ENCODE peak calls at places on chromosome 21, in seven cellular contexts. One of them, this sample, is unnamed.

GRCh38 chr21:33132054-33132453 is 62.1 kb downstream of the OLIG1 start:
- DNase-seq in transverse colon: no peak
- DNase-seq in GM23338: no peak
- DNase-seq in SK-N-SH: no peak
- DNase-seq in stomach: no peak
- DNase-seq in suprapubic skin: no peak
- DNase-seq in endothelial cell of umbilical vein: no peak
- DNase-seq in this sample: no peak

GRCh38 chr21:36709868-36710728 is 11.2 kb downstream of the SIM2 start:
- DNase-seq in transverse colon: peak; percentile 4
- DNase-seq in suprapubic skin: no peak
- DNase-seq in SK-N-SH: no peak
- DNase-seq in stomach: peak; percentile 20
- DNase-seq in endothelial cell of umbilical vein: no peak
- DNase-seq in GM23338: peak; percentile 69
- DNase-seq in this sample: peak; percentile 56

GRCh38 chr21:34732388-34732821 is 63.6 kb downstream of the CLIC6 start:
- DNase-seq in endothelial cell of umbilical vein: no peak
- DNase-seq in stomach: no peak
- DNase-seq in suprapubic skin: no peak
- DNase-seq in transverse colon: no peak
- DNase-seq in GM23338: no peak
- DNase-seq in SK-N-SH: no peak
- DNase-seq in this sample: no peak

GRCh38 chr21:30831194-30831765 is 1.7 kb upstream of the KRTAP7-1 start:
- DNase-seq in suprapubic skin: no peak
- DNase-seq in transverse colon: no peak
- DNase-seq in stomach: no peak
- DNase-seq in SK-N-SH: peak; percentile 21
- DNase-seq in endothelial cell of umbilical vein: no peak
- DNase-seq in GM23338: peak; percentile 85
- DNase-seq in this sample: no peak

GRCh38 chr21:36654341-36654740 is 44.6 kb upstream of the SIM2 start:
- DNase-seq in transverse colon: no peak
- DNase-seq in endothelial cell of umbilical vein: no peak
- DNase-seq in SK-N-SH: no peak
- DNase-seq in suprapubic skin: no peak
- DNase-seq in GM23338: no peak
- DNase-seq in stomach: peak; percentile 59
- DNase-seq in this sample: no peak

GRCh38 chr21:44285547-44285992 is at the start of gene AIRE:
- DNase-seq in transverse colon: no peak
- DNase-seq in suprapubic skin: no peak
- DNase-seq in stomach: no peak
- DNase-seq in endothelial cell of umbilical vein: no peak
- DNase-seq in SK-N-SH: peak; percentile 64
- DNase-seq in GM23338: peak; percentile 59
- DNase-seq in this sample: peak; percentile 69

GRCh38 chr21:34635307-34635706 is 20.4 kb upstream of the RCAN1 start:
- DNase-seq in GM23338: peak; percentile 63
- DNase-seq in transverse colon: no peak
- DNase-seq in suprapubic skin: no peak
- DNase-seq in stomach: no peak
- DNase-seq in endothelial cell of umbilical vein: no peak
- DNase-seq in SK-N-SH: no peak
- DNase-seq in this sample: no peak

GRCh38 chr21:33259995-33260394 is 6.2 kb upstream of the IL10RB start:
- DNase-seq in endothelial cell of umbilical vein: no peak
- DNase-seq in stomach: no peak
- DNase-seq in transverse colon: peak; percentile 24
- DNase-seq in SK-N-SH: no peak
- DNase-seq in GM23338: no peak
- DNase-seq in suprapubic skin: no peak
- DNase-seq in this sample: no peak

GRCh38 chr21:46636181-46636512 is 673 bp downstream of the PRMT2 start:
- DNase-seq in SK-N-SH: no peak
- DNase-seq in GM23338: no peak
- DNase-seq in stomach: no peak
- DNase-seq in suprapubic skin: no peak
- DNase-seq in endothelial cell of umbilical vein: no peak
- DNase-seq in transverse colon: no peak
- DNase-seq in this sample: no peak

GRCh38 chr21:17802568-17802967 is 16.6 kb downstream of the C21orf91 start:
- DNase-seq in SK-N-SH: no peak
- DNase-seq in suprapubic skin: no peak
- DNase-seq in stomach: no peak
- DNase-seq in transverse colon: no peak
- DNase-seq in GM23338: no peak
- DNase-seq in endothelial cell of umbilical vein: no peak
- DNase-seq in this sample: no peak

GRCh38 chr21:40118527-40118926 is 251.3 kb downstream of the PCP4 start:
- DNase-seq in stomach: no peak
- DNase-seq in SK-N-SH: no peak
- DNase-seq in transverse colon: no peak
- DNase-seq in suprapubic skin: no peak
- DNase-seq in endothelial cell of umbilical vein: no peak
- DNase-seq in GM23338: peak; percentile 12
- DNase-seq in this sample: no peak

GRCh38 chr21:32979598-32980268 is 46.0 kb upstream of the OLIG2 start:
- DNase-seq in transverse colon: no peak
- DNase-seq in GM23338: no peak
- DNase-seq in stomach: no peak
- DNase-seq in suprapubic skin: no peak
- DNase-seq in endothelial cell of umbilical vein: no peak
- DNase-seq in SK-N-SH: no peak
- DNase-seq in this sample: no peak

DNA sequence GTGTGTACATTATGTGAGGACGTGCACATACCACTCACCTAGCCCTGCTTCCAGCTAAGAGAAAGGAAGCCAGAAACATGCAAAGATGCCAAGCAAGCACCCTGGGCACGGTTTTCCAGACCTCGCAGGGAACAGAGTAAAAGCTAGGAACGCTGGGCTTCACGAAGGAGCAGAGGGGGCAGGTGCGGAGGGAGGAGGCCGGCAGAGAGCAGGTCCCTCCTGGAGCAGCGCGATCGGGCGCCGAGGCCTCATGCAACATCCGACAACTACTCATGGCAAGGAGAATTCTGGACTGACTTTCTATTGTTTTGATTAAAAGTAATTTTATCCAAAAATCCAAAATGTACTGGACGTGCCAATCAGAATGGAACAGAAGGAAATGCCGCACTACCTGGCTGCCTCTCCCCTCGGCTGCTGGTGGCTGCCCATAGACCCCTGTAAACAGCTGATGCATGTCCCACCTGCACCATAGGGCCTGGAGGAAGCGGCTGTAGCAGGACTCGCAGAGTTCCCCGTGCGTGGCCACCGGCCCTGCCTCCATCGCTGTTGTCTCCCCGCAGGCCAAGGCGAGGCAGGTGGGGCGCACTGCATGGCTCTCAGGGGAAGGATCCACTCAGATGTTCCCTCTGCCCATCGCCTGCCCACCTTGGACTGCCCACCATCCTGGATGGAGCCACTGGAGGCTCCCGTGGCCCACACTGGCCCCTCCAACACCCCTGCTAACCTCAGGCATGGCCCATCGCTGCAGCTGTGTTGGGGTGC is 93.5 kb downstream of the WDR4 start:
- DNase-seq in stomach: no peak
- DNase-seq in SK-N-SH: no peak
- DNase-seq in transverse colon: no peak
- DNase-seq in suprapubic skin: no peak
- DNase-seq in endothelial cell of umbilical vein: no peak
- DNase-seq in GM23338: no peak
- DNase-seq in this sample: peak; percentile 65
- H3K27ac ChIP-seq in stomach: no peak overlapping the region
- H3K27ac ChIP-seq in SK-N-SH: no peak overlapping the region
- H3K27ac ChIP-seq in transverse colon: no peak overlapping the region
- H3K27ac ChIP-seq in suprapubic skin: no peak overlapping the region
- H3K27ac ChIP-seq in endothelial cell of umbilical vein: no peak overlapping the region
- H3K27ac ChIP-seq in GM23338: no peak overlapping the region
- H3K27ac ChIP-seq in this sample: no peak overlapping the region

GRCh38 chr21:45591619-45592207 is 49.5 kb upstream of the SLC19A1 start:
- DNase-seq in endothelial cell of umbilical vein: no peak
- DNase-seq in transverse colon: no peak
- DNase-seq in GM23338: no peak
- DNase-seq in stomach: no peak
- DNase-seq in suprapubic skin: peak; percentile 13
- DNase-seq in SK-N-SH: no peak
- DNase-seq in this sample: peak; percentile 19

GRCh38 chr21:45592626-45593134 is 50.4 kb upstream of the SLC19A1 start:
- DNase-seq in suprapubic skin: peak; percentile 13
- DNase-seq in endothelial cell of umbilical vein: no peak
- DNase-seq in GM23338: no peak
- DNase-seq in transverse colon: no peak
- DNase-seq in stomach: no peak
- DNase-seq in SK-N-SH: no peak
- DNase-seq in this sample: peak; percentile 48

GRCh38 chr21:45592208-45592619 is 50.0 kb upstream of the SLC19A1 start:
- DNase-seq in endothelial cell of umbilical vein: no peak
- DNase-seq in stomach: no peak
- DNase-seq in transverse colon: peak; percentile 18
- DNase-seq in GM23338: no peak
- DNase-seq in SK-N-SH: no peak
- DNase-seq in suprapubic skin: peak; percentile 18
- DNase-seq in this sample: peak; percentile 71

GRCh38 chr21:45594721-45595489 is 48.6 kb upstream of the PCBP3 start:
- DNase-seq in SK-N-SH: no peak
- DNase-seq in stomach: no peak
- DNase-seq in transverse colon: no peak
- DNase-seq in suprapubic skin: peak; percentile 49
- DNase-seq in GM23338: no peak
- DNase-seq in endothelial cell of umbilical vein: no peak
- DNase-seq in this sample: peak; percentile 64

DNA sequence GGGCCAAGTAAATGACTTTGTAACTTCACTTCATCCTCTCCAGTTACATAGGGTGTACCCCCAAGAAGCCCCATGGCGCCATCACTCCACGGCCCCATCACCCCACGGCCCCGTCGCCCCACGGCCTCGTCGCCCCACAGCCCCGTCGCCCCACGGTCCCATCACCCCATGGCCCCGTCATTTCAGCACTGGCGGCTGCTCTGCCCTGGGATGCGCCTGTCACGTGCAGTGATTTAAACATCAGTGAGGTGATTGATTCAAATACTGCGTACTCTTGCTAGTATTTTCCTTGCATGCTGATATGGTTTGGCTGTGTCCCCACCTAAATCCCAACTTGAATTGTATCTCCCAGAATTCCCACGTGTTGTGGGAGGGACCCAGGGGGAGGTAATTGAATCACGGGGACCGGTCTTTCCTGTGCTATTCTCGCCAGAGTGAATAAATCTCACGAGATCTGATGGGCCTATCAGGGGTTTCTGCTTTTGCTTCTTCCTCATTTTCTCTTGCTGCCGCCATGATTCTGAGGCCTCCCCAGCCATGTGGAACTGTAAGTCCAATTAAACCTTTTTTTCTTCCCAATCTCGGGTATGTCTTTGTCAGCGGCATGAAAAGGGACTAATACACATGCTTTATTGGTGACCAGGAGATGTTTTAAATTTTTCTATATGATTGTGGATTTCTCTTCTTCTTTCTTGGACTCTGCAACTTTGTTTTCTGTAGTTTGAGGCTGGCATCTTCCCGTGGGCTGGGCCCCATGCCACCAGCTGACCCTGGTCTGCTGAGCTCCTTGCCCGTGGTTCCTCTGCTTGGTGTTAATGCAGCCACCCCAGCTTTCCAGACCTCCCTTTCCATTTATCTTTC is 50.1 kb upstream of the PCBP3 start:
- DNase-seq in endothelial cell of umbilical vein: no peak
- DNase-seq in GM23338: no peak
- DNase-seq in suprapubic skin: peak; percentile 44
- DNase-seq in stomach: no peak
- DNase-seq in transverse colon: no peak
- DNase-seq in SK-N-SH: no peak
- DNase-seq in this sample: peak; percentile 74
- TF ChIP-seq POLR2AphosphoS5 in endothelial cell of umbilical vein: no peak
- TF ChIP-seq POLR2AphosphoS5 in GM23338: no peak
- TF ChIP-seq POLR2AphosphoS5 in suprapubic skin: no peak
- TF ChIP-seq POLR2AphosphoS5 in stomach: no peak
- TF ChIP-seq POLR2AphosphoS5 in transverse colon: no peak
- TF ChIP-seq POLR2AphosphoS5 in SK-N-SH: no peak
- TF ChIP-seq POLR2AphosphoS5 in this sample: no peak

DNA sequence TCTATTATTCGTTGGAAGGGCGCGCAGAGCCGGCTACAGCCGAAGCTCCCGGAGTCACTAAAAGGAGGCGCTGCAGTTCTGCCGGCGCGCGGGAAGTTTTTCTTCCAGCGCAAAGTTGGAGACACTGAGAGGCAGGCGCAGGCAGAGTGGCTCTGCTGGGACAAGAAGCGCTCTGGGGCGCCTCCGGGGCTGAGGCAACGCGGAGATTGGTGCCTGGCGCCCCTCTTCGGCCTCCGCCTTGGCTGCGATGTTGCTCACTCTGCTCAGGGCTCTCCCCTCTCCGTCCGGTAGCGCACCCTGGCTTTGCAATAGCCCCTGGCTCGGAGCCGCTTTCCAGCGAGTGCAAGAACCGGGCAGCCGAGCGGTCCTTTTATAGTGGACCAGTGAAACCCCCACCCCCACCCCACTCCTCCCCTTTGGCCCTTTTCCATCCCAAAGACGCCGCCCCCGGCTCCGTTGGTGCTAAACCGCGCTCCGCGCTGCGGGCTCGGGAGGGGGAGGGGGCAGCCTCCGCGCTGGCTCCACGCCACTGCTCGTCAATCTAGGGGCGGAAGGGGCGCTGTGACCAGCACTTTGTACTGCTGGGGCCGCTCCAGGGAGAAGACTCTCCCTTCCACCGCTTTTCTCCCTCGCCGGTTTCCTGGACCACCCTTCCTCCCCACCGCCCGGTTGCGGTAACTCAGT is at the start of gene ADAMTS1:
- DNase-seq in transverse colon: peak; percentile 76
- DNase-seq in stomach: peak; percentile 71
- DNase-seq in suprapubic skin: peak; percentile 95
- DNase-seq in endothelial cell of umbilical vein: peak; percentile 77
- DNase-seq in GM23338: peak; percentile 87
- DNase-seq in SK-N-SH: peak; percentile 96
- DNase-seq in this sample: peak; percentile 85
- TF ChIP-seq CTCF in transverse colon: no peak
- TF ChIP-seq CTCF in stomach: peak; percentile 10
- TF ChIP-seq CTCF in suprapubic skin: no peak
- TF ChIP-seq CTCF in endothelial cell of umbilical vein: peak; percentile 6
- TF ChIP-seq CTCF in GM23338: peak; percentile 35
- TF ChIP-seq CTCF in SK-N-SH: no peak
- TF ChIP-seq CTCF in this sample: peak; percentile 10

DNA sequence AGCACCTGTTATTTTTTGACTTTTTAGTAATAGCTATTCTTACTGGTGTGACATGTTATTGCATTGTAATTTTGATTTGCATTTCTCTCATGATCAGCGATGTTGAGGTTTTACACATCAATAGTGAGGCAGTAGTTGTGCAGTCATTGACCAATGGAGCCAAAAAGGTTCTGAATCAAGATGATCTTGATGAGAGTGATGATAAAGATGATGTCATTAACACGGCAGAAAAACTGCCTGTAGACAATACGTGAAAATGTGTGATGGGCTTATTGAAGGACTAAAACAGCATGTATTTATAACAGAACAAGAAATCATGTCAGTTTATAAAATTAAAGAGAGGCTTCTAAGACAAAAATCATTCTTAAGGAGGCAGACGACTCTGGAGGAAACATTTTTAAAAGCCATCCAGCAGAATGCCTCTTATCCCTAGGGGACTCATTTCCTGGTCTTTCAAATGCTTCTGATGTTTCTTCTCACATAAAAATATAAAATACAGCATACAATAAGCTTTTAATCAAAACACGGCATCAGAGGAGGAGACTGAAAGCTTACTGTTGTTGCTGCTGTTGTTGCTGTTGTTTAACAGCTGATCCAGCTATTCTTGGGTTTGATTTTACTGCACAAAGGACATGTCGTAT is 400.4 kb downstream of the LTN1 start:
- DNase-seq in stomach: no peak
- DNase-seq in SK-N-SH: no peak
- DNase-seq in transverse colon: no peak
- DNase-seq in endothelial cell of umbilical vein: no peak
- DNase-seq in suprapubic skin: no peak
- DNase-seq in GM23338: no peak
- DNase-seq in this sample: no peak
- H3K27ac ChIP-seq in stomach: no peak overlapping the region
- H3K27ac ChIP-seq in SK-N-SH: no peak overlapping the region
- H3K27ac ChIP-seq in transverse colon: no peak overlapping the region
- H3K27ac ChIP-seq in endothelial cell of umbilical vein: no peak overlapping the region
- H3K27ac ChIP-seq in suprapubic skin: no peak overlapping the region
- H3K27ac ChIP-seq in GM23338: no peak overlapping the region
- H3K27ac ChIP-seq in this sample: no peak overlapping the region

This sample was measured in spleen.